ENCODE peak calls at places on chromosomes 4 and X, in four cellular contexts. R is transverse colon, P is endothelial cell of umbilical vein, H is ascending aorta. Z is an unnamed sample.

GRCh38 chrX:133542476-133542875 is 127.2 kb upstream of the GPC4 start:
- DNase-seq in H (no peak), R (no peak), P (no peak), Z (no peak)

GRCh38 chr4:52714597-52715254 is 36.5 kb downstream of the ERVMER34-1 start:
- DNase-seq in R (no peak), P (peak), H (no peak), Z (no peak)

GRCh38 chr4:165814256-165815010 is 58.6 kb upstream of the TLL1 start:
- DNase-seq in R (no peak), P (peak), H (no peak), Z (no peak)

GRCh38 chr4:94419956-94420355 is 31.8 kb upstream of the PDLIM5 start:
- DNase-seq in P (no peak), R (no peak), H (no peak), Z (no peak)

GRCh38 chrX:123277821-123278220 is 93.7 kb downstream of the GRIA3 start:
- DNase-seq in R (no peak), H (no peak), P (no peak), Z (no peak)

GRCh38 chr4:122842984-122843531 is 16.4 kb downstream of the FGF2 start:
- DNase-seq in H (peak), R (peak), P (no peak), Z (no peak)

GRCh38 chr4:40333921-40334352 is 1.2 kb upstream of the CHRNA9 start:
- DNase-seq in H (no peak), P (no peak), R (no peak), Z (no peak)

GRCh38 chr4:85701881-85702321 is 227.0 kb downstream of the ARHGAP24 start:
- DNase-seq in R (no peak), H (no peak), P (no peak), Z (peak)

GRCh38 chrX:148310402-148311200 is 189.8 kb upstream of the AFF2 start:
- DNase-seq in H (no peak), R (no peak), P (no peak), Z (peak)

GRCh38 chr4:17447675-17448298 is 64.1 kb downstream of the QDPR start:
- DNase-seq in P (peak), H (no peak), R (peak), Z (peak)

GRCh38 chr4:62018537-62018936 is 818.4 kb downstream of the ADGRL3 start:
- DNase-seq in H (no peak), R (no peak), P (no peak), Z (no peak)

GRCh38 chr4:866761-867390 is 40.9 kb upstream of the CPLX1 start:
- DNase-seq in H (no peak), P (no peak), R (no peak), Z (no peak)

GRCh38 chr4:150962245-150962644 is 52.8 kb downstream of the LRBA start:
- DNase-seq in P (peak), H (no peak), R (no peak), Z (no peak)

GRCh38 chrX:129529685-129530281 is 6.5 kb upstream of the SMARCA1 start:
- DNase-seq in P (no peak), R (no peak), H (no peak), Z (no peak)

GRCh38 chrX:126342859-126343258 is 176.8 kb upstream of the DCAF12L2 start:
- DNase-seq in R (no peak), H (no peak), P (no peak), Z (no peak)

GRCh38 chrX:132125906-132126305 is 1.9 kb downstream of the FRMD7 start:
- DNase-seq in P (no peak), H (no peak), R (no peak), Z (no peak)

GRCh38 chr4:31349907-31350306 is 629.7 kb downstream of the PCDH7 start:
- DNase-seq in R (no peak), H (no peak), P (peak), Z (no peak)

GRCh38 chr4:147201016-147201415 is 255.4 kb upstream of the TTC29 start:
- DNase-seq in H (no peak), P (no peak), R (no peak), Z (no peak)

GRCh38 chrX:120797201-120797938 is 78.3 kb downstream of the CT47B1 start:
- DNase-seq in P (peak), R (no peak), H (no peak), Z (no peak)

GRCh38 chr4:6116696-6117285 is 83.6 kb downstream of the JAKMIP1 start:
- DNase-seq in H (no peak), P (no peak), R (no peak), Z (no peak)

GRCh38 chr4:110830461-110830860 is 207.6 kb upstream of the PITX2 start:
- DNase-seq in H (no peak), R (no peak), P (no peak), Z (no peak)

GRCh38 chr4:41044165-41044564 is 170.2 kb downstream of the APBB2 start:
- DNase-seq in H (no peak), P (no peak), R (no peak), Z (no peak)

GRCh38 chrX:114344756-114345155 is 239.1 kb upstream of the HTR2C start:
- DNase-seq in R (no peak), H (no peak), P (peak), Z (peak)

GRCh38 chr4:147736458-147736857 is 4.6 kb downstream of the ARHGAP10 start:
- DNase-seq in P (peak), R (no peak), H (no peak), Z (no peak)

GRCh38 chr4:38071801-38072567 is 111.8 kb downstream of the PTTG2 start:
- DNase-seq in P (no peak), R (no peak), H (no peak), Z (peak)

GRCh38 chr4:85728471-85728870 is 253.5 kb downstream of the ARHGAP24 start:
- DNase-seq in R (no peak), P (no peak), H (no peak), Z (no peak)

GRCh38 chr4:986949-987688 is at the start of gene IDUA:
- DNase-seq in P (peak), H (peak), R (peak), Z (peak)

GRCh38 chr4:84965558-84966381 is 720 bp downstream of the WDFY3 start:
- DNase-seq in R (peak), P (peak), H (peak), Z (peak)

GRCh38 chrX:41684138-41684537 is 4.6 kb upstream of the GPR34 start:
- DNase-seq in P (peak), H (no peak), R (no peak), Z (no peak)

GRCh38 chr4:122632396-122633143 is 11.7 kb upstream of the IL21 start:
- DNase-seq in H (no peak), P (no peak), R (no peak), Z (peak)

GRCh38 chrX:10725071-10725470 is 104.7 kb upstream of the MID1 start:
- DNase-seq in P (peak), H (no peak), R (no peak), Z (peak)

GRCh38 chr4:161376275-161376674 is 787.5 kb downstream of the FSTL5 start:
- DNase-seq in H (no peak), R (no peak), P (no peak), Z (no peak)

GRCh38 chr4:15043922-15044321 is 41.6 kb downstream of the CPEB2 start:
- DNase-seq in R (no peak), P (no peak), H (no peak), Z (no peak)

GRCh38 chrX:153519569-153520285 is 2.3 kb downstream of the ATP2B3 start:
- DNase-seq in H (no peak), P (no peak), R (no peak), Z (no peak)

GRCh38 chr4:55409468-55410171 is 13.9 kb downstream of the TMEM165 start:
- DNase-seq in P (no peak), H (peak), R (no peak), Z (peak)
- TF ChIP-seq CTCF in P (no peak), H (peak), R (no peak), Z (peak)

GRCh38 chr4:88802585-88803285 is 105.1 kb upstream of the NAP1L5 start:
- DNase-seq in P (no peak), H (no peak), R (no peak), Z (no peak)
- TF ChIP-seq CTCF in P (no peak), H (no peak), R (no peak), Z (no peak)

GRCh38 chr4:118865091-118865708 is 23.5 kb upstream of the SYNPO2 start:
- DNase-seq in P (peak), R (peak), H (peak), Z (peak)

GRCh38 chr4:118872181-118872580 is 16.5 kb upstream of the SYNPO2 start:
- DNase-seq in R (no peak), H (no peak), P (no peak), Z (no peak)

GRCh38 chr4:118867311-118868067 is 21.2 kb upstream of the SYNPO2 start:
- DNase-seq in R (no peak), H (no peak), P (no peak), Z (no peak)

GRCh38 chr4:118869808-118870342 is 18.8 kb upstream of the SYNPO2 start:
- DNase-seq in R (no peak), H (no peak), P (peak), Z (no peak)
- TF ChIP-seq CTCF in R (no peak), H (no peak), P (no peak), Z (no peak)

GRCh38 chr4:25783943-25784342 is 78.8 kb downstream of the SEL1L3 start:
- DNase-seq in H (no peak), P (no peak), R (no peak), Z (no peak)
- TF ChIP-seq CTCF in H (no peak), P (no peak), R (no peak), Z (no peak)

GRCh38 chrX:35076061-35076460 is 133.5 kb downstream of the FAM47B start:
- DNase-seq in P (no peak), R (no peak), H (no peak), Z (no peak)
- TF ChIP-seq CTCF in P (no peak), R (no peak), H (no peak), Z (no peak)

GRCh38 chr4:133584714-133585113 is 435.6 kb downstream of the PCDH10 start:
- DNase-seq in P (no peak), H (no peak), R (no peak), Z (no peak)
- TF ChIP-seq CTCF in P (no peak), H (no peak), R (no peak), Z (no peak)

GRCh38 chr4:7922466-7922865 is 17.2 kb downstream of the AFAP1 start:
- DNase-seq in P (no peak), H (no peak), R (no peak), Z (no peak)
- TF ChIP-seq CTCF in P (no peak), H (no peak), R (no peak), Z (no peak)

GRCh38 chrX:136122207-136122606 is 25.1 kb upstream of the FHL1 start:
- DNase-seq in P (no peak), R (no peak), H (no peak), Z (no peak)
- TF ChIP-seq CTCF in P (no peak), R (no peak), H (no peak), Z (no peak)

GRCh38 chr4:4730214-4730613 is 129.3 kb upstream of the MSX1 start:
- DNase-seq in H (no peak), R (no peak), P (no peak), Z (no peak)

GRCh38 chr4:4720671-4721070 is 138.8 kb upstream of the MSX1 start:
- DNase-seq in R (no peak), P (no peak), H (no peak), Z (no peak)

GRCh38 chr4:4727536-4727935 is 131.9 kb upstream of the MSX1 start:
- DNase-seq in H (no peak), R (no peak), P (no peak), Z (no peak)

GRCh38 chr4:4721636-4722035 is 137.8 kb upstream of the MSX1 start:
- DNase-seq in P (no peak), H (no peak), R (no peak), Z (no peak)

DNA sequence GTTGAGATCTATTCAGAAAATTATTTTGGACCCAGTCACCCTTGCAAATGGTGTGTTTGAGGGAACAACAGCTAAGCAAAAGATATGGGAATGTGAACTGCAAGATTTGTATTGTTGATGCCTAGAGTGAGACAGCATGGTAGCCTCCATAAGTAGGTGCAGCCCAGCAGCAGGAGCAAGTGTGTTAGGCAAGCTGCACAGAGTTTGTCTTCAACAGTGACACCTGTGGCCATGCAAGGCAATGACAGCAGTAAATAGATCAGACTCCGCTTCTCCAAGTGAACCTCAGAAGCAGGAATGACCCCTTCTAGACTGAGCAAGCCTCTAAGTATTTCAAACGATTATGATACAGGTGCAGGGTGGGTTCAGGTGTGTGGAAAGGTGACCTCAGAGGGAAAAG is 133.4 kb upstream of the MSX1 start:
- DNase-seq in P (no peak), R (no peak), H (no peak), Z (no peak)
- TF ChIP-seq CTCF in P (peak), R (no peak), H (no peak), Z (peak)

GRCh38 chrX:76407795-76408194 is 19.7 kb upstream of the MAGEE1 start:
- DNase-seq in R (no peak), H (no peak), P (no peak), Z (no peak)
- TF ChIP-seq CTCF in R (no peak), H (no peak), P (no peak), Z (no peak)